ENCODE peak calls at places on chromosomes 7 and 10, in eight cellular contexts. L is left ventricle myocardium inferior, T is endodermal cell, Z is transverse colon, P is right atrium auricular region, U is A549, Y is breast epithelium, X is right cardiac atrium. O is an unnamed sample.
A peak's percentile ranks its signal among the peaks of the same experiment; 100 is the strongest.

GRCh38 chr7:107506683-107507339 is 37.0 kb downstream of the GPR22 start:
- DNase-seq in L (peak; percentile 22), T (no peak), Z (peak; percentile 85), P (no peak), U (no peak), Y (peak; percentile 68), X (peak; percentile 72), O (no peak)

GRCh38 chr10:57579926-57580325 is 687.8 kb downstream of the IPMK start:
- DNase-seq in L (no peak), T (peak; percentile 79), Z (no peak), P (no peak), U (peak; percentile 60), Y (no peak), X (no peak), O (no peak)

GRCh38 chr10:28505359-28505959 is 27.5 kb upstream of the WAC start:
- DNase-seq in L (no peak), T (no peak), Z (no peak), P (no peak), U (no peak), Y (no peak), X (no peak), O (no peak)

GRCh38 chr10:97328646-97329453 is 5.7 kb downstream of the FRAT2 start:
- DNase-seq in L (no peak), T (no peak), Z (no peak), P (no peak), U (no peak), Y (no peak), X (no peak), O (no peak)

GRCh38 chr10:59363446-59363958 is 1.2 kb upstream of the FAM13C start:
- DNase-seq in L (no peak), T (no peak), Z (no peak), P (no peak), U (no peak), Y (no peak), X (no peak), O (no peak)

GRCh38 chr10:59864141-59864962 is 42.0 kb downstream of the CCDC6 start:
- DNase-seq in L (no peak), T (no peak), Z (no peak), P (no peak), U (no peak), Y (no peak), X (no peak), O (no peak)

GRCh38 chr10:391304-391703 is 256.0 kb downstream of the ZMYND11 start:
- DNase-seq in L (no peak), T (no peak), Z (no peak), P (no peak), U (no peak), Y (no peak), X (no peak), O (no peak)

GRCh38 chr7:96676901-96677300 is 32.7 kb downstream of the SEM1 start:
- DNase-seq in L (no peak), T (no peak), Z (no peak), P (no peak), U (no peak), Y (no peak), X (no peak), O (no peak)

GRCh38 chr10:87850742-87851205 is 12.6 kb downstream of the KLLN start:
- DNase-seq in L (peak; percentile 45), T (peak; percentile 85), Z (peak; percentile 68), P (peak; percentile 68), U (peak; percentile 83), Y (no peak), X (peak; percentile 67), O (no peak)

GRCh38 chr10:101575580-101576228 is 12.4 kb downstream of the POLL start:
- DNase-seq in L (no peak), T (no peak), Z (no peak), P (no peak), U (no peak), Y (no peak), X (no peak), O (no peak)

DNA sequence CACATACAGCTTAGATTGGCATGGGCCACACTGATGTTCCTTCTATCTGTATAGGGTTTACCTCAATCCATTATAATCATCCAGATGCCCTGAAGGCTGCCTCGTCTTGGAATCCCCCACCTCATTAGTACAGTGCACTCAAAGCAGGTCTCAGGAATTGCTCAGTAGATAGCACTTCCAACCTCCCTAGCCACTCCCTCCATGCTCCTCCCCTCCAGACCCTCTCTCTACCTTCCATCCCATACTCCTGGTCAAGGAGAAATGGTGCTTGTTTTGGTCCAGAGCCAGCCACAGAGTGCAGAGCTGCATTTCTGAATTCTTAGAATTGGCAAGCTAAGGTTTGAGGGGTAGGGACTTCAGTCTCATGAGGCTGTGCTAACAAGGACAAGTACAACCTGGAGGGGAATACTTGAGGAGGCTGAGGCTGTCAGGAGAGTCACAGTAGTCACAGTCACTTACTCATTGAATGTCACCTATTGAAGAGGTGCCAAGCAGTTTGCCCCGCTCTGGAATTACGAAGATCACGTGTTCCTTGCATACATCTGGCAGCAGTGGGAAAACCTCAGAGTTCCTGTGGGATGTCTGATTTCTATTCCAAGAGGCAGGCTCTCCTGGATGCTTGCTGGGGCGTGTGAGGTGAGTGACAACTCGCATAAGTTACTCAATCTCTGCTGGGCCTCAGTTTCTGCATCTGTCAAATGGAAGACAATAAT is 60.7 kb upstream of the ZNF746 start:
- DNase-seq in L (no peak), T (no peak), Z (no peak), P (no peak), U (no peak), Y (no peak), X (no peak), O (no peak)
- H3K4me1 ChIP-seq in L (peaks cover 21% of the 10 kb centered on the region), T (no peaks in the 10 kb centered on the region), Z (no peaks in the 10 kb centered on the region), P (no peaks in the 10 kb centered on the region), U (no peaks in the 10 kb centered on the region), Y (no peaks in the 10 kb centered on the region), X (no peaks in the 10 kb centered on the region), O (no peaks in the 10 kb centered on the region)

GRCh38 chr7:30905078-30906012 is 6.3 kb upstream of the AQP1 start:
- DNase-seq in L (no peak), T (no peak), Z (peak; percentile 38), P (no peak), U (no peak), Y (no peak), X (peak; percentile 56), O (no peak)
- H3K4me1 ChIP-seq in L (peaks cover 82% of the 10 kb centered on the region), T (peaks cover 8% of the 10 kb centered on the region), Z (peaks cover 40% of the 10 kb centered on the region), P (peaks cover 2% of the 10 kb centered on the region), U (peaks cover 8% of the 10 kb centered on the region), Y (peaks cover 8% of the 10 kb centered on the region), X (peaks cover 17% of the 10 kb centered on the region), O (peaks cover 37% of the 10 kb centered on the region)

DNA sequence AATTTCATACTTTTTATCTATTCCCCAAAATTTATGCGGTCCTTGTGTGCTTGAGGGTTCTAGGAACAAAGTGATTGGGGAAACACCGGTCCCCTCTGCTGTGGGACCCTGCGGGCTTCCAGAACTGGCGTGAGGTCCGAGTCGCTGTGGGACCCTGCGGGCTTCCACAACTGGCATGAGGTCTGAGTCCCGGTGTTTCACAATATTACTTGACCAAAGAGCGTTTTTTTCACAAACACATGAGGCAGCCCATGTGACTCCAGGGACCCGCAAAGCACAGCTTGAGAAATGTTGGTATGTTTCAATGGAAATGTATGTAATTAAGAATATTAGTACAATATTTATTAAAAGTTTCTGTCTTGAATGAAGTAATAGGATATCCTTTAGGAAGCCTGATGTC is 212.2 kb downstream of the MGMT start:
- DNase-seq in L (no peak), T (no peak), Z (no peak), P (no peak), U (no peak), Y (no peak), X (no peak), O (peak; percentile 11)
- H3K4me1 ChIP-seq in L (no peaks in the 10 kb centered on the region), T (no peaks in the 10 kb centered on the region), Z (no peaks in the 10 kb centered on the region), P (no peaks in the 10 kb centered on the region), U (no peaks in the 10 kb centered on the region), Y (no peaks in the 10 kb centered on the region), X (no peaks in the 10 kb centered on the region), O (no peaks in the 10 kb centered on the region)

GRCh38 chr7:44567884-44568283 is 5.8 kb downstream of the DDX56 start:
- DNase-seq in L (no peak), T (no peak), Z (no peak), P (no peak), U (no peak), Y (no peak), X (no peak), O (no peak)
- H3K4me1 ChIP-seq in L (peaks cover 32% of the 10 kb centered on the region), T (no peaks in the 10 kb centered on the region), Z (peaks cover 4% of the 10 kb centered on the region), P (no peaks in the 10 kb centered on the region), U (peaks cover 13% of the 10 kb centered on the region), Y (no peaks in the 10 kb centered on the region), X (peaks cover 4% of the 10 kb centered on the region), O (peaks cover 15% of the 10 kb centered on the region)

GRCh38 chr7:2411049-2411448 is 7.6 kb downstream of the CHST12 start:
- DNase-seq in L (no peak), T (no peak), Z (no peak), P (no peak), U (no peak), Y (no peak), X (no peak), O (no peak)
- H3K4me1 ChIP-seq in L (peaks cover 62% of the 10 kb centered on the region), T (no peaks in the 10 kb centered on the region), Z (peaks cover 12% of the 10 kb centered on the region), P (no peaks in the 10 kb centered on the region), U (peaks cover 20% of the 10 kb centered on the region), Y (no peaks in the 10 kb centered on the region), X (peaks cover 4% of the 10 kb centered on the region), O (peaks cover 62% of the 10 kb centered on the region)

DNA sequence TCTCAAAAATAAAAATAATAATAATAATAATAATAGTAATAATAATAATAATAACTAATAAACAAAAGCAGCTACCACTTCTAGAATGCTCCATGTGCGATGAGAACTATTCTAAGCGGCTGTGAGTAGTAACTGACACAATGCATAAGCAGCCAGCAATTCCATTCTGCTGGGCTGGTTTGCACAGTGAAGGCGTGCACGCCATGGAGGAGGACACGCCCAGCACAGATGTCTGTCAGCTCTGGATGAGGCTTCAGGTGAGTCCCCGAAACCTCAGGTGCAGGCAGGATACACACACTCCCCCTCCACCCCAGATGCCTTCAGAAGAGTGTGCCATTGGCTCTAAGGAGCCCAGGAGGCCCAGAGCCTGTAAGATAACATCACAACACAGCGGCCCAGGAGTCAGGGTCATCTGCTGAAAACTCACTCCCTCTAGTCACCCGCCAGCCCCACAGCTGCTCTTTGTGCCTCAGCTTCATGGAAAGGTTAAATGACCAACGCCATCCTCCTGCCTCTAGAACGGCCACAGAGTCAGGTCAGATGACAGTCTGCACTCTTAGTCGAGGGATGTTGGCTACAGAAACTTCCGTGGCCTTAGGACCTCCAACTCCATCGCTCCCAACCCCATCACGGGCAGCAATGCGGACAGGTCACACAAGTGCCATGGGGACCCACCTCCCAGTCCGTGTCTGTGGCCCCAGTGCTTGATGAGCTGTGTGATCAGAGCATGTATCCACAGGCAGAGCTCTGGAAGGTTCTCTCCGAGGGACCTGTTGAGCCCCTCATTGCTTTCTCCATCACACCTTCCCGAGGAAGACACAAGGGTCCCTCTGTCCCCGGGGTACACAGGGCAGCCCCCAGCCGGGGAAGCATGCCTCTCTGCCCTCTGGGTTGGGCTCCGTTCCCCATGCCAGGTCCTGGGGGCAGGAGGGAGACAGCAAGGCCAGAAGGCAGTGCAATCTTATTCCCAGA is 103.9 kb downstream of the CTBP2 start:
- DNase-seq in L (no peak), T (no peak), Z (no peak), P (no peak), U (no peak), Y (no peak), X (no peak), O (no peak)
- H3K4me1 ChIP-seq in L (peaks cover 96% of the 10 kb centered on the region), T (peaks cover 14% of the 10 kb centered on the region), Z (peaks cover 58% of the 10 kb centered on the region), P (no peaks in the 10 kb centered on the region), U (peaks cover 15% of the 10 kb centered on the region), Y (peaks cover 24% of the 10 kb centered on the region), X (peaks cover 38% of the 10 kb centered on the region), O (peaks cover 83% of the 10 kb centered on the region)

GRCh38 chr10:85599081-85599480 is 767.5 kb downstream of the GRID1 start:
- DNase-seq in L (no peak), T (peak; percentile 26), Z (no peak), P (peak; percentile 30), U (no peak), Y (no peak), X (no peak), O (peak; percentile 32)
- H3K4me1 ChIP-seq in L (no peaks in the 10 kb centered on the region), T (peaks cover 15% of the 10 kb centered on the region), Z (no peaks in the 10 kb centered on the region), P (no peaks in the 10 kb centered on the region), U (no peaks in the 10 kb centered on the region), Y (no peaks in the 10 kb centered on the region), X (no peaks in the 10 kb centered on the region), O (no peaks in the 10 kb centered on the region)